ENCODE peak calls at places on chromosomes 16 and 17, in four cellular contexts. K is PC-9, Z is colonic mucosa, V is AG04449. D is an unnamed sample.

GRCh38 chr16:58249388-58249779 is 45.4 kb downstream of the PRSS54 start:
- DNase-seq in K (peak; percentile 38), Z (no peak), V (no peak), D (no peak)

GRCh38 chr17:22268214-22268911 is 576.0 kb downstream of the KCNJ18 start:
- DNase-seq in V (no peak), K (no peak), Z (no peak), D (peak; percentile 10)

GRCh38 chr17:60392845-60393702 is 1.1 kb upstream of the USP32 start:
- DNase-seq in K (no peak), V (no peak), Z (peak; percentile 74), D (no peak)

GRCh38 chr17:28549274-28550132 is 2.9 kb downstream of the UNC119 start:
- DNase-seq in V (no peak), K (no peak), Z (no peak), D (no peak)

GRCh38 chr17:82569621-82570020 is 50.1 kb downstream of the FOXK2 start:
- DNase-seq in K (no peak), Z (no peak), V (no peak), D (no peak)

GRCh38 chr17:61186996-61187395 is 212.6 kb upstream of the TBX2 start:
- DNase-seq in Z (no peak), K (no peak), V (no peak), D (no peak)

GRCh38 chr17:64625541-64625940 is 36.6 kb downstream of the SMURF2 start:
- DNase-seq in Z (no peak), K (no peak), V (no peak), D (no peak)

GRCh38 chr16:79131676-79132075 is 468.9 kb downstream of the MAF start:
- DNase-seq in V (no peak), Z (no peak), K (no peak), D (no peak)

GRCh38 chr17:59180626-59181025 is 25.1 kb downstream of the PRR11 start:
- DNase-seq in Z (no peak), K (no peak), V (no peak), D (no peak)

GRCh38 chr16:50371936-50372595 is 3.3 kb upstream of the BRD7 start:
- DNase-seq in V (no peak), K (no peak), Z (no peak), D (no peak)

GRCh38 chr17:58325976-58326468 is 2.6 kb downstream of the TSPOAP1 start:
- DNase-seq in V (no peak), Z (no peak), K (no peak), D (peak; percentile 14)

GRCh38 chr16:56382901-56383355 is 42.4 kb downstream of the AMFR start:
- DNase-seq in V (no peak), K (peak; percentile 92), Z (no peak), D (no peak)

GRCh38 chr17:72296456-72296855 is 175.6 kb downstream of the SOX9 start:
- DNase-seq in V (no peak), K (peak; percentile 46), Z (no peak), D (no peak)

GRCh38 chr16:74724820-74725549 is 24.3 kb upstream of the MLKL start:
- DNase-seq in K (no peak), Z (no peak), V (peak; percentile 29), D (no peak)

GRCh38 chr17:29393451-29393850 is 3.3 kb downstream of the TAOK1 start:
- DNase-seq in Z (no peak), V (no peak), K (no peak), D (peak; percentile 33)

GRCh38 chr17:61118871-61119270 is 280.8 kb upstream of the TBX2 start:
- DNase-seq in Z (no peak), V (no peak), K (no peak), D (no peak)

GRCh38 chr16:58116529-58116928 is 12.7 kb downstream of the CFAP20 start:
- DNase-seq in Z (no peak), V (no peak), K (no peak), D (no peak)

GRCh38 chr16:30009990-30010816 is 624 bp downstream of the DOC2A start:
- DNase-seq in Z (no peak), K (no peak), V (no peak), D (no peak)

GRCh38 chr16:30011505-30012480 is 966 bp upstream of the DOC2A start:
- DNase-seq in K (no peak), V (no peak), Z (no peak), D (no peak)

GRCh38 chr16:30007378-30007895 is 3.4 kb downstream of the DOC2A start:
- DNase-seq in Z (no peak), V (no peak), K (no peak), D (no peak)

GRCh38 chr16:30009085-30009862 is 1.6 kb downstream of the DOC2A start:
- DNase-seq in V (no peak), K (no peak), Z (no peak), D (no peak)

DNA sequence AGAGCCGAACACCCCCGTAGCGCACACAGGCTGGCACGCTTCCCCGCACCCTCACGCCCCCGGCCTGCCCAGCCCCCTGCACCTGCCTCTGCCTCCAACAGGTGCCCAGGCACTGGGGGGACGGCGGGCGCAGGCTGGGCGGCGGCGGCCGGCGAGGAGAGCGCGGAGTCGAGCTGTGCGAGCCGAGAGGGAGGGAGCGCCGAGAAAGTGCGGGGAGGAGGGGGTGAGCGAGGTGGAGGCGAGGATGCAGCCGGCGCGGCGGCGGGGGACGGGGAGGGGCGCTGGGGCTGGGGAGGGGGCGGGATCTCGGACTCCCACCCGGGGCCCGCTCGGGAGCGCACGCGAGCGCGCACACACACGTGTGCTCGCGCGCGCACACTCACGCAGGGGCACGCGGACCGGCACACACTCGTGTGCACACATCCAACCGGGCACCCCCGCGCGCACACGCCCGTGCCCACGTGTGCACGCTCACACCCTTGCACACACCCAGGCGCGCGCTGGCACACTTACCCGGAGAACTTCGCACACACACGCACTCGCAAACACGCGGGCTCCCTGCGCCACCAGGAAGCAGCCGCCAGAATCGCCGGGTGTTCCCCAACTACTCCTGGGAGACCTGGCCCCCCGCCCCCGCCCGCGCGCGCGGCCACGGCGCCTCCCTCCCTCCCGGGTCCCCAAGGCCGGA is at the start of gene DOC2A:
- DNase-seq in V (no peak), Z (no peak), K (no peak), D (no peak)
- H3K4me3 ChIP-seq in V (peak within 1 kb of the TSS; percentile 49), Z (peak within 1 kb of the TSS; percentile 41), K (peak within 1 kb of the TSS; percentile 56), D (peak within 1 kb of the TSS; percentile 67)

GRCh38 chr17:79341816-79342215 is 267.2 kb downstream of the ENGASE start:
- DNase-seq in Z (no peak), V (no peak), K (no peak), D (no peak)
- H3K4me3 ChIP-seq in Z (no peak overlapping the region), V (no peak overlapping the region), K (no peak overlapping the region), D (no peak overlapping the region)

GRCh38 chr16:47947741-47948140 is 208.1 kb downstream of the ABCC12 start:
- DNase-seq in K (no peak), Z (no peak), V (no peak), D (no peak)

GRCh38 chr16:47944589-47944988 is 211.2 kb downstream of the ABCC12 start:
- DNase-seq in Z (no peak), K (no peak), V (no peak), D (no peak)

GRCh38 chr16:47949276-47949675 is 206.5 kb downstream of the ABCC12 start:
- DNase-seq in Z (no peak), K (no peak), V (no peak), D (no peak)

GRCh38 chr16:47943235-47943634 is 212.6 kb downstream of the ABCC12 start:
- DNase-seq in V (no peak), K (no peak), Z (no peak), D (no peak)

DNA sequence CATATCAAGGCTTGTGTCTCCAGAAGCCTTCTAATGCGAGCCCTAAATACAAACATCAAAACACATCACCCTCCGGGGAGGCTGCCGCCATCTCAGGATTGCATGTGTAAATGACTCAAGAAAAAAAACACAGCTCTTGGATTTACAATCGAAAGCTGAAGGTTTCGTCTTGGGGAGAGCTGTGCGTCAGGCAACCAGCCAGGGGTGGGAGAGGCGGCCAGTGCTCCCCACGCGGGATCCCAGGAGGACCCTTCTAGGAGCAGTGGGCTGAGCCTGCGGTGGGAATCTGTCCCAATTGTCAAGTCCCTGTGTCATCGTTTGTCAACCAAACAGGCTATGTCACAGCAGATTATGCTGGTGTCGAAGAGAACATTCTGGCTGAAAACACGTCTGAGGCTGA is 209.7 kb downstream of the ABCC12 start:
- DNase-seq in Z (no peak), V (no peak), K (no peak), D (no peak)
- H3K4me3 ChIP-seq in Z (no peak overlapping the region), V (no peak overlapping the region), K (no peak overlapping the region), D (no peak overlapping the region)

GRCh38 chr16:14057878-14058382 is 13.2 kb upstream of the MRTFB start:
- DNase-seq in V (no peak), K (no peak), Z (no peak), D (no peak)
- H3K4me3 ChIP-seq in V (no peak overlapping the region), K (no peak overlapping the region), Z (no peak overlapping the region), D (no peak overlapping the region)

GRCh38 chr17:8057691-8058114 is 18.8 kb downstream of the ALOX15B start:
- DNase-seq in K (peak; percentile 61), Z (peak; percentile 48), V (no peak), D (peak; percentile 45)
- H3K4me3 ChIP-seq in K (no peak overlapping the region), Z (no peak overlapping the region), V (no peak overlapping the region), D (no peak overlapping the region)

GRCh38 chr17:32348483-32348800 is 1.5 kb upstream of the ZNF207 start:
- DNase-seq in Z (peak; percentile 40), V (no peak), K (no peak), D (no peak)
- H3K4me3 ChIP-seq in Z (no peak overlapping the region), V (no peak overlapping the region), K (no peak overlapping the region), D (no peak overlapping the region)

DNA sequence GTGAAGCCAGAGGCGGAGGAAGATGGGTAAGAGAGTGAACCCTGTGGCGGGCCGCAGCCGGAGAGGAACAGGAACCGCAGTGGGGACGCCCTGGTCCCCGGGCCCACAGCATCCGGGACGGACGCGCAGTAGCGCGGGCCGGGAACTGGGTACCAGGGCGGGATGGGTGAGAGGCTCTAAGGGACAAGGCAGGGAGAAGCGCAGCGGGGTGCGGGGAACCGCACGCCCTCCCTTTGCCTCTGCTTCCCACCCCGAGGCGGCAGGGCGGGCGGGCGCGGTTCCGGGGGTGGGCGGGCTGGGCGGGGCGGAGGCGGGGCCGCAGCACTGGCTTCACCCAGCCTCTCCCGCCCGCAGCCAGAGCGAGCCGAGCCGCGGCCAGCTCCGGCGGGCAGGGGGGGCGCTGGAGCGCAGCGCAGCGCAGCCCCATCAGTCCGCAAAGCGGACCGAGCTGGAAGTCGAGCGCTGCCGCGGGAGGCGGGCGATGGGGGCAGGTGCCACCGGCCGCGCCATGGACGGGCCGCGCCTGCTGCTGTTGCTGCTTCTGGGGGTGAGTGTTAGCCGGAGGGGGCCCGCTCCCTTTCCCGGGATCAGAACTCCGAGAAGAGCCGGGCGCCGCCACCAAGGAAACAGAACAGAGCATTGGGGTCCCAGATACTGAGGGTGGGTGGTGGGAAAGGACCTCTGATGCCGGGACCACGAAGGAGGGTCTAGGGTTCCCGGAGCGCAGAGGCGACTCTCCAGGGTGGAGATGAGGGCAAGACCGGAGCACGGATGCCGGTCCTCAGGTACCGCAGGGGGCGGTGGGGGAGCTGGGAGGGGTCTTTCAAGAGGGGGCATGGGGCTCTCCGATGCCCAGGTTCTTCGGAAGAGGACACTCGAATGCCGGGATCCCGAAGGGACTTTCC is at the start of gene NGFR:
- DNase-seq in K (no peak), V (no peak), Z (peak; percentile 35), D (peak; percentile 21)
- H3K4me3 ChIP-seq in K (no peak within 1 kb of the TSS), V (peak within 1 kb of the TSS; percentile 20), Z (peak within 1 kb of the TSS; percentile 47), D (no peak within 1 kb of the TSS)

GRCh38 chr16:89711601-89712475 is 8.9 kb downstream of the VPS9D1 start:
- DNase-seq in V (no peak), Z (peak; percentile 68), K (peak; percentile 44), D (no peak)
- H3K4me3 ChIP-seq in V (peak overlapping the region; percentile 62), Z (peak overlapping the region; percentile 40), K (peak overlapping the region; percentile 98), D (peak overlapping the region; percentile 62)

GRCh38 chr17:7249219-7249618 is 2.3 kb downstream of the CTDNEP1 start:
- DNase-seq in V (no peak), K (no peak), Z (no peak), D (no peak)
- H3K4me3 ChIP-seq in V (no peak overlapping the region), K (no peak overlapping the region), Z (no peak overlapping the region), D (no peak overlapping the region)

D was measured in trophoblast cell.